ENCODE peak calls at places on chromosomes 12 and 14, in seven cellular contexts. O, S, P, Q, D, H and R are unnamed samples.

GRCh38 chr12:116143883-116144266 is 133.6 kb downstream of the MED13L start:
- DNase-seq in H (no peak), O (peak; percentile 61), S (no peak), P (peak; percentile 66), Q (no peak), D (no peak), R (no peak)

GRCh38 chr12:106246891-106247730 is 709 bp downstream of the CKAP4 start:
- DNase-seq in O (no peak), D (peak; percentile 49), S (no peak), H (peak; percentile 54), Q (peak; percentile 32), P (peak; percentile 77), R (peak; percentile 45)

GRCh38 chr14:101843665-101844064 is 82.2 kb downstream of the PPP2R5C start:
- DNase-seq in Q (peak; percentile 23), S (no peak), D (no peak), O (no peak), H (peak; percentile 51), P (no peak), R (peak; percentile 37)

GRCh38 chr12:103808239-103808880 is 32.7 kb downstream of the NT5DC3 start:
- DNase-seq in S (no peak), Q (no peak), O (no peak), P (no peak), H (no peak), D (no peak), R (no peak)

GRCh38 chr12:6765634-6766581 is at the start of gene PTMS:
- DNase-seq in S (peak; percentile 41), Q (no peak), D (peak; percentile 86), O (no peak), H (no peak), P (peak; percentile 98), R (no peak)

GRCh38 chr12:48788852-48789775 is at the start of gene ADCY6:
- DNase-seq in H (no peak), O (no peak), Q (no peak), P (peak; percentile 83), S (peak; percentile 67), D (peak; percentile 80), R (no peak)

GRCh38 chr14:89912667-89913211 is 41.8 kb downstream of the EFCAB11 start:
- DNase-seq in D (no peak), Q (no peak), P (peak; percentile 97), O (peak; percentile 91), H (no peak), S (peak; percentile 59), R (no peak)

GRCh38 chr12:59067068-59067467 is 146.8 kb upstream of the LRIG3 start:
- DNase-seq in O (peak; percentile 97), H (no peak), D (no peak), P (peak; percentile 48), Q (no peak), S (no peak), R (no peak)

GRCh38 chr12:11553871-11554533 is 95.5 kb upstream of the ETV6 start:
- DNase-seq in S (peak; percentile 34), D (peak; percentile 36), H (no peak), Q (no peak), O (no peak), P (peak; percentile 73), R (peak; percentile 11)

GRCh38 chr14:76518366-76518765 is 142.4 kb downstream of the ESRRB start:
- DNase-seq in S (no peak), Q (no peak), O (no peak), D (no peak), P (no peak), H (no peak), R (no peak)

GRCh38 chr12:77723308-77723707 is 107.4 kb upstream of the NAV3 start:
- DNase-seq in H (no peak), S (no peak), D (no peak), Q (no peak), O (no peak), P (no peak), R (no peak)

GRCh38 chr14:20630340-20631022 is 11.0 kb downstream of the OR6S1 start:
- DNase-seq in P (peak; percentile 29), Q (no peak), H (no peak), D (peak; percentile 72), S (peak; percentile 81), O (no peak), R (no peak)

GRCh38 chr12:44184499-44185206 is 348.8 kb downstream of the TMEM117 start:
- DNase-seq in H (no peak), O (no peak), Q (no peak), S (no peak), P (no peak), D (no peak), R (no peak)

GRCh38 chr14:23097786-23098185 is 2.5 kb downstream of the C14orf119 start:
- DNase-seq in Q (no peak), O (no peak), D (no peak), S (no peak), P (no peak), H (no peak), R (no peak)

GRCh38 chr14:72607386-72608125 is 286.3 kb downstream of the DPF3 start:
- DNase-seq in O (peak; percentile 28), Q (no peak), P (no peak), S (no peak), D (no peak), H (no peak), R (no peak)

GRCh38 chr14:81343166-81343565 is 57.0 kb downstream of the STON2 start:
- DNase-seq in S (no peak), H (no peak), P (no peak), Q (no peak), O (no peak), D (no peak), R (no peak)

GRCh38 chr14:105537580-105538474 is 11.4 kb downstream of the TMEM121 start:
- DNase-seq in O (no peak), P (no peak), Q (peak; percentile 67), D (peak; percentile 73), S (no peak), H (peak; percentile 67), R (peak; percentile 39)

GRCh38 chr12:57894577-57895292 is 46.6 kb upstream of the ATP23 start:
- DNase-seq in P (peak; percentile 21), H (no peak), D (no peak), S (no peak), O (no peak), Q (no peak), R (no peak)

GRCh38 chr14:35385042-35385839 is 19.3 kb downstream of the NFKBIA start:
- DNase-seq in H (no peak), O (no peak), P (peak; percentile 94), D (no peak), S (peak; percentile 85), Q (no peak), R (no peak)

GRCh38 chr14:68369289-68369925 is 423.5 kb downstream of the ZFP36L1 start:
- DNase-seq in Q (no peak), H (no peak), P (no peak), O (no peak), S (no peak), D (no peak), R (no peak)

GRCh38 chr12:54331-54730 is 12.2 kb upstream of the IQSEC3 start:
- DNase-seq in D (no peak), P (no peak), O (no peak), H (no peak), S (no peak), Q (no peak), R (no peak)

GRCh38 chr12:70267550-70267949 is 24.3 kb downstream of the CNOT2 start:
- DNase-seq in H (no peak), O (no peak), P (peak; percentile 43), D (no peak), Q (no peak), S (no peak), R (no peak)

GRCh38 chr14:66045572-66046021 is 440.6 kb upstream of the CCDC196 start:
- DNase-seq in S (no peak), D (no peak), H (no peak), O (no peak), P (peak; percentile 90), Q (no peak), R (no peak)

GRCh38 chr12:129332286-129332685 is 479.0 kb downstream of the GLT1D1 start:
- DNase-seq in H (no peak), P (no peak), O (no peak), Q (no peak), D (no peak), S (no peak), R (no peak)

GRCh38 chr12:75954076-75954475 is 77.5 kb downstream of the PHLDA1 start:
- DNase-seq in Q (no peak), H (no peak), D (no peak), S (peak; percentile 82), O (peak; percentile 97), P (peak; percentile 94), R (no peak)

GRCh38 chr12:114006482-114007425 is 40.6 kb upstream of the RBM19 start:
- DNase-seq in H (no peak), S (no peak), P (no peak), D (no peak), Q (no peak), O (no peak), R (no peak)

GRCh38 chr14:80264698-80265097 is 53.4 kb upstream of the DIO2 start:
- DNase-seq in S (no peak), P (no peak), H (no peak), D (no peak), O (no peak), Q (no peak), R (no peak)

GRCh38 chr12:116123511-116124258 is 153.8 kb downstream of the MED13L start:
- DNase-seq in H (no peak), D (no peak), Q (no peak), O (peak; percentile 50), P (peak; percentile 50), S (no peak), R (no peak)

GRCh38 chr14:64442300-64442988 is 22.9 kb upstream of the AKAP5 start:
- DNase-seq in D (no peak), O (no peak), H (no peak), S (no peak), Q (no peak), P (peak; percentile 42), R (no peak)